ENCODE peak calls at places on chromosome 13, in ten cellular contexts. M, B, C, O, W, L, G, K, P and Z are unnamed samples.

GRCh38 chr13:60329221-60329983 is 67.6 kb upstream of the TDRD3 start:
- DNase-seq in M (peak; percentile 29), B (no peak), C (no peak), O (peak; percentile 57), W (no peak), L (peak; percentile 17), G (no peak), K (no peak), P (no peak), Z (peak; percentile 29)

GRCh38 chr13:39892731-39893293 is 237.3 kb downstream of the COG6 start:
- DNase-seq in M (no peak), B (no peak), C (no peak), O (no peak), W (peak; percentile 52), L (no peak), G (no peak), K (peak; percentile 13), P (no peak), Z (peak; percentile 29)

GRCh38 chr13:75550159-75550567 is 572 bp downstream of the UCHL3 start:
- DNase-seq in M (peak; percentile 90), B (no peak), C (no peak), O (no peak), W (no peak), L (peak; percentile 41), G (no peak), K (no peak), P (no peak), Z (no peak)

GRCh38 chr13:93296584-93296983 is 70.0 kb downstream of the GPC6 start:
- DNase-seq in M (no peak), B (no peak), C (no peak), O (no peak), W (no peak), L (no peak), G (no peak), K (no peak), P (no peak), Z (no peak)

GRCh38 chr13:40024962-40025714 is 369.7 kb downstream of the COG6 start:
- DNase-seq in M (no peak), B (no peak), C (no peak), O (no peak), W (no peak), L (no peak), G (no peak), K (no peak), P (no peak), Z (no peak)

GRCh38 chr13:50276550-50276949 is 261.3 kb downstream of the KCNRG start:
- DNase-seq in M (no peak), B (no peak), C (no peak), O (no peak), W (no peak), L (no peak), G (no peak), K (no peak), P (no peak), Z (no peak)

GRCh38 chr13:51168623-51169022 is 53.6 kb upstream of the FAM124A start:
- DNase-seq in M (no peak), B (no peak), C (no peak), O (no peak), W (no peak), L (no peak), G (no peak), K (no peak), P (no peak), Z (no peak)

GRCh38 chr13:100197116-100197515 is 108.2 kb downstream of the PCCA start:
- DNase-seq in M (no peak), B (no peak), C (no peak), O (no peak), W (no peak), L (no peak), G (no peak), K (no peak), P (no peak), Z (no peak)

GRCh38 chr13:79710376-79710775 is 229.4 kb downstream of the NDFIP2 start:
- DNase-seq in M (peak; percentile 51), B (no peak), C (no peak), O (peak; percentile 58), W (no peak), L (no peak), G (no peak), K (no peak), P (no peak), Z (no peak)

GRCh38 chr13:20940083-20940482 is 37.5 kb upstream of the XPO4 start:
- DNase-seq in M (peak; percentile 47), B (no peak), C (no peak), O (no peak), W (no peak), L (peak; percentile 3), G (no peak), K (no peak), P (no peak), Z (no peak)

GRCh38 chr13:39929583-39929982 is 274.1 kb downstream of the COG6 start:
- DNase-seq in M (no peak), B (no peak), C (no peak), O (no peak), W (no peak), L (no peak), G (no peak), K (no peak), P (no peak), Z (no peak)

GRCh38 chr13:76948139-76948538 is at the start of gene ACOD1:
- DNase-seq in M (no peak), B (no peak), C (no peak), O (no peak), W (no peak), L (no peak), G (no peak), K (no peak), P (no peak), Z (no peak)

GRCh38 chr13:112774829-112775565 is 85.2 kb downstream of the ATP11A start:
- DNase-seq in M (no peak), B (no peak), C (no peak), O (no peak), W (no peak), L (no peak), G (no peak), K (no peak), P (no peak), Z (no peak)

GRCh38 chr13:31172001-31172400 is 10.3 kb upstream of the HSPH1 start:
- DNase-seq in M (peak; percentile 59), B (no peak), C (no peak), O (no peak), W (no peak), L (no peak), G (no peak), K (no peak), P (no peak), Z (no peak)

GRCh38 chr13:111625526-111626315 is 305.3 kb downstream of the TEX29 start:
- DNase-seq in M (no peak), B (no peak), C (no peak), O (no peak), W (no peak), L (no peak), G (no peak), K (no peak), P (no peak), Z (no peak)

GRCh38 chr13:34822681-34823080 is 119.4 kb upstream of the NBEA start:
- DNase-seq in M (peak; percentile 9), B (no peak), C (no peak), O (no peak), W (no peak), L (no peak), G (no peak), K (no peak), P (peak; percentile 17), Z (no peak)

GRCh38 chr13:39820606-39821005 is 165.1 kb downstream of the COG6 start:
- DNase-seq in M (no peak), B (no peak), C (no peak), O (no peak), W (no peak), L (no peak), G (no peak), K (no peak), P (no peak), Z (no peak)

GRCh38 chr13:113425931-113426590 is 27.2 kb downstream of the ADPRHL1 start:
- DNase-seq in M (no peak), B (no peak), C (no peak), O (no peak), W (peak; percentile 26), L (no peak), G (no peak), K (no peak), P (no peak), Z (no peak)

GRCh38 chr13:77535448-77535847 is at the start of gene SCEL:
- DNase-seq in M (no peak), B (no peak), C (no peak), O (no peak), W (no peak), L (no peak), G (no peak), K (no peak), P (no peak), Z (no peak)

GRCh38 chr13:114140909-114141255 is 8.5 kb upstream of the RASA3 start:
- DNase-seq in M (no peak), B (peak; percentile 57), C (no peak), O (no peak), W (no peak), L (no peak), G (peak; percentile 69), K (peak; percentile 57), P (no peak), Z (no peak)

GRCh38 chr13:79392882-79393563 is 13.0 kb downstream of the RBM26 start:
- DNase-seq in M (peak; percentile 92), B (no peak), C (no peak), O (no peak), W (no peak), L (peak; percentile 34), G (peak; percentile 36), K (peak; percentile 53), P (peak; percentile 29), Z (peak; percentile 61)

GRCh38 chr13:98938801-98939200 is 39.1 kb downstream of the DOCK9 start:
- DNase-seq in M (peak; percentile 23), B (no peak), C (no peak), O (no peak), W (no peak), L (no peak), G (no peak), K (no peak), P (no peak), Z (no peak)

GRCh38 chr13:113192902-113193301 is 15.6 kb downstream of the PCID2 start:
- DNase-seq in M (peak; percentile 40), B (no peak), C (no peak), O (no peak), W (no peak), L (peak; percentile 77), G (no peak), K (no peak), P (no peak), Z (no peak)

GRCh38 chr13:22517544-22517943 is 663.2 kb upstream of the SGCG start:
- DNase-seq in M (no peak), B (no peak), C (no peak), O (peak; percentile 27), W (no peak), L (no peak), G (no peak), K (no peak), P (no peak), Z (no peak)

GRCh38 chr13:43387880-43388279 is 364.5 kb downstream of the DNAJC15 start:
- DNase-seq in M (no peak), B (no peak), C (no peak), O (no peak), W (no peak), L (no peak), G (no peak), K (no peak), P (no peak), Z (no peak)

GRCh38 chr13:38674208-38674607 is 12.7 kb upstream of the FREM2 start:
- DNase-seq in M (no peak), B (no peak), C (no peak), O (no peak), W (no peak), L (no peak), G (no peak), K (no peak), P (no peak), Z (no peak)

GRCh38 chr13:78599911-78600310 is 3.4 kb downstream of the POU4F1 start:
- DNase-seq in M (no peak), B (no peak), C (no peak), O (no peak), W (no peak), L (no peak), G (no peak), K (no peak), P (no peak), Z (no peak)

GRCh38 chr13:99577934-99578917 is 77.0 kb downstream of the TM9SF2 start:
- DNase-seq in M (no peak), B (no peak), C (no peak), O (no peak), W (no peak), L (peak; percentile 28), G (no peak), K (no peak), P (no peak), Z (no peak)